ENCODE peak calls at places on chromosomes 5 and 9, in ten cellular contexts. N is right atrium auricular region; A is cardiac fibroblast; W is tibial artery; S is CD8-positive, alpha-beta T cell; K is lower leg skin; X is breast epithelium; D is IMR-90; G is GM20000; F is progenitor cell of endocrine pancreas. P is an unnamed sample.

GRCh38 chr5:179486596-179487051 is 63.7 kb upstream of the RUFY1 start:
- DNase-seq in N (no peak), A (peak; percentile 49), W (no peak), S (no peak), K (no peak), X (no peak), D (peak; percentile 65), G (no peak), F (no peak), P (no peak)

GRCh38 chr9:134778841-134779411 is 101.7 kb upstream of the FCN2 start:
- DNase-seq in N (no peak), A (peak; percentile 67), W (peak; percentile 86), S (no peak), K (no peak), X (peak; percentile 71), D (peak; percentile 46), G (no peak), F (peak; percentile 47), P (no peak)

GRCh38 chr9:33159760-33160127 is 7.4 kb downstream of the B4GALT1 start:
- DNase-seq in N (peak; percentile 66), A (peak; percentile 84), W (peak; percentile 78), S (no peak), K (peak; percentile 90), X (no peak), D (peak; percentile 92), G (peak; percentile 50), F (no peak), P (no peak)

GRCh38 chr5:158484968-158485367 is 614.7 kb downstream of the EBF1 start:
- DNase-seq in N (peak; percentile 76), A (no peak), W (no peak), S (no peak), K (no peak), X (no peak), D (no peak), G (no peak), F (no peak), P (no peak)

GRCh38 chr9:2127486-2127885 is 112.3 kb downstream of the SMARCA2 start:
- DNase-seq in N (no peak), A (peak; percentile 39), W (no peak), S (no peak), K (no peak), X (no peak), D (peak; percentile 51), G (no peak), F (no peak), P (no peak)

GRCh38 chr9:87223397-87224246 is 274.0 kb upstream of the DAPK1 start:
- DNase-seq in N (no peak), A (peak; percentile 55), W (no peak), S (no peak), K (no peak), X (no peak), D (peak; percentile 33), G (no peak), F (no peak), P (no peak)

GRCh38 chr9:114587345-114588149 is at the start of gene ATP6V1G1:
- DNase-seq in N (peak; percentile 100), A (peak; percentile 99), W (peak; percentile 100), S (peak; percentile 99), K (peak; percentile 100), X (peak; percentile 100), D (peak; percentile 99), G (peak; percentile 92), F (peak; percentile 98), P (peak; percentile 99)

GRCh38 chr5:39218482-39219381 is 631 bp downstream of the FYB1 start:
- DNase-seq in N (no peak), A (peak; percentile 12), W (no peak), S (no peak), K (no peak), X (no peak), D (no peak), G (no peak), F (no peak), P (no peak)

GRCh38 chr9:108142504-108143201 is 653.1 kb upstream of the KLF4 start:
- DNase-seq in N (peak; percentile 94), A (peak; percentile 98), W (peak; percentile 94), S (no peak), K (peak; percentile 96), X (peak; percentile 67), D (peak; percentile 50), G (no peak), F (no peak), P (no peak)

GRCh38 chr5:68540798-68541590 is 325.4 kb downstream of the PIK3R1 start:
- DNase-seq in N (no peak), A (no peak), W (no peak), S (no peak), K (no peak), X (no peak), D (no peak), G (no peak), F (no peak), P (no peak)
- TF ChIP-seq CTCF in N (no peak), A (no peak), W (no peak), S (no peak), K (no peak), X (no peak), D (no peak), G (no peak), F (no peak), P (no peak)

GRCh38 chr5:16685069-16685468 is 68.3 kb upstream of the RETREG1 start:
- DNase-seq in N (no peak), A (peak; percentile 34), W (no peak), S (no peak), K (no peak), X (no peak), D (no peak), G (no peak), F (no peak), P (no peak)

GRCh38 chr5:16693879-16694278 is 77.1 kb upstream of the RETREG1 start:
- DNase-seq in N (no peak), A (no peak), W (no peak), S (no peak), K (no peak), X (no peak), D (no peak), G (no peak), F (no peak), P (no peak)

GRCh38 chr5:16691731-16692130 is 74.9 kb upstream of the RETREG1 start:
- DNase-seq in N (no peak), A (no peak), W (no peak), S (no peak), K (no peak), X (no peak), D (no peak), G (no peak), F (no peak), P (no peak)

GRCh38 chr5:16687898-16688297 is 71.1 kb upstream of the RETREG1 start:
- DNase-seq in N (no peak), A (no peak), W (no peak), S (no peak), K (no peak), X (no peak), D (no peak), G (no peak), F (no peak), P (no peak)

DNA sequence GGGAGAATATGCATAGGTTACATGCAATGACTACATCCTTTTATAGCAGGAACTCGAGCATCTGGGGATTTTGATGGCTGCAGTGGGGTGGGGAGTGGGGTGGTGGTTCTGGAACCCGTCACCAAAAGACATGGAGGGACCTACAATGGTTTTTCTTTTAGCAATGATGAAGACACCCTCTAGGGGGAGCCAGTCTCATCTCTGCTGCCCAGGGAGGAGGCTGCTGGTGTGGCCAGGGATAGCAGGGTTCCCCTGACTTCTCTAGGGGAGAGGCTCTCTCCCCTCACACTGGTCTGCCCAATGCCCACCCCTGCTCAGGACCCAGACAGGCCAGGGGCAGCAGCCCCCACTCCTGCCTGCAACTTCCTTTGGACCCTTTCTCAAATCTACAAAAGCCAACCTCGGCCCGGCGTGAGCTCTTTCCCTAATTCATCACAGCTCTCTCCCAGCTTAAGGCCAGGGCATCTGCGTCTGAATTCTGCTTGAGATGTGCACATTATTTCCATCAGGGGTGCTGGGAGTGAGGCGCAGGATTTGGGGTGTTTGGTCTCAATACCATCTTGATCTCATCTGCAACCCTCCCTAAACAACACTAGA is 73.5 kb upstream of the RETREG1 start:
- DNase-seq in N (no peak), A (peak; percentile 63), W (no peak), S (no peak), K (no peak), X (no peak), D (peak; percentile 51), G (peak; percentile 53), F (peak; percentile 22), P (no peak)
- TF ChIP-seq CTCF in N (no peak), A (peak; percentile 87), W (peak; percentile 25), S (no peak), K (no peak), X (peak; percentile 44), D (peak; percentile 59), G (peak; percentile 35), F (peak; percentile 77), P (peak; percentile 56)

GRCh38 chr5:170504598-170505266 is 912 bp downstream of the KCNIP1 start:
- DNase-seq in N (no peak), A (no peak), W (no peak), S (no peak), K (no peak), X (no peak), D (no peak), G (no peak), F (no peak), P (no peak)

GRCh38 chr5:170509323-170509660 is 5.5 kb downstream of the KCNIP1 start:
- DNase-seq in N (no peak), A (no peak), W (no peak), S (no peak), K (no peak), X (no peak), D (no peak), G (no peak), F (no peak), P (no peak)

GRCh38 chr5:170508036-170508435 is 4.2 kb downstream of the KCNIP1 start:
- DNase-seq in N (no peak), A (no peak), W (no peak), S (no peak), K (no peak), X (no peak), D (no peak), G (peak; percentile 22), F (no peak), P (no peak)

GRCh38 chr5:170511550-170511949 is 7.7 kb downstream of the KCNIP1 start:
- DNase-seq in N (no peak), A (no peak), W (no peak), S (no peak), K (no peak), X (no peak), D (no peak), G (no peak), F (no peak), P (no peak)

GRCh38 chr5:170508660-170509322 is 5.0 kb downstream of the KCNIP1 start:
- DNase-seq in N (no peak), A (no peak), W (no peak), S (no peak), K (no peak), X (no peak), D (no peak), G (no peak), F (no peak), P (no peak)
- TF ChIP-seq CTCF in N (no peak), A (no peak), W (no peak), S (no peak), K (no peak), X (no peak), D (no peak), G (no peak), F (peak; percentile 32), P (no peak)

DNA sequence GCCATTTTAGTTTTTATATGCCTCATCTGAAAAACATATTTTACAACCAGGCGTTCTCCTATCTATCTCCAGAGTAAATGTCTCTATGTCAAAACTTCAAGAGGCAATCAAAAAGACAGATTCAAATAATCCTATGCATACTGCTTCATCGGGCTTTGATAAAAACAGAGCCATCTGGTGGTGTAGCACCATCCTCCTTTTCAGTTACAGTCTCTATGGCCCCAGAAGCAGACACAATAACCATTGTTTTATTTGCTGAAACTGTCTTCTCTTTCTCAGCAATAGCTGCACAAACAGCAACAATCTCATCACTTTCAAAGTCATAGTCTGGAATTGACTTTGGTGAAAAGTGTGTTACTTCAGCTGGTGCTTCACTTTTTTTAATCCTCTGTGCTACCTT is 36.3 kb downstream of the PTGER4 start:
- DNase-seq in N (no peak), A (peak; percentile 10), W (no peak), S (no peak), K (no peak), X (no peak), D (no peak), G (no peak), F (no peak), P (no peak)
- TF ChIP-seq CTCF in N (no peak), A (no peak), W (no peak), S (no peak), K (no peak), X (no peak), D (peak; percentile 15), G (no peak), F (no peak), P (no peak)